ENCODE peak calls at places on chromosome 14, in nine cellular contexts. L is A172; Q is Peyer's patch; B is type B pancreatic cell; M is neural crest cell; W is occipital lobe; E is NCI-H1694; Y is AG08395; H is CD4-positive, alpha-beta memory T cell. F is an unnamed sample.

GRCh38 chr14:24852312-24853060 is 197.5 kb downstream of the STXBP6 start:
- DNase-seq in L (no peak), W (no peak), M (no peak), E (no peak), Q (peak; percentile 68), B (no peak), Y (no peak), H (no peak), F (peak; percentile 47)

GRCh38 chr14:87566986-87567385 is 426.0 kb downstream of the GALC start:
- DNase-seq in L (peak; percentile 22), W (no peak), Q (no peak), H (no peak), Y (peak; percentile 12), M (no peak), E (peak; percentile 8), B (no peak), F (peak; percentile 48)

GRCh38 chr14:61864329-61864898 is 102.2 kb downstream of the SNAPC1 start:
- DNase-seq in M (no peak), B (no peak), Q (no peak), L (no peak), Y (no peak), E (no peak), W (no peak), H (no peak), F (no peak)

GRCh38 chr14:105219043-105219612 is 29.2 kb upstream of the BTBD6 start:
- DNase-seq in E (no peak), W (no peak), Q (no peak), H (no peak), Y (no peak), B (no peak), L (no peak), M (no peak), F (no peak)

GRCh38 chr14:88225721-88226120 is 97.3 kb downstream of the KCNK10 start:
- DNase-seq in M (no peak), B (no peak), W (no peak), Q (no peak), L (no peak), H (no peak), E (no peak), Y (no peak), F (peak; percentile 27)

GRCh38 chr14:32702571-32702970 is 236.1 kb upstream of the NPAS3 start:
- DNase-seq in Y (peak; percentile 35), M (peak; percentile 52), W (no peak), B (no peak), L (no peak), H (no peak), Q (no peak), E (no peak), F (no peak)

GRCh38 chr14:63960926-63961567 is 108.2 kb downstream of the SYNE2 start:
- DNase-seq in Y (no peak), Q (no peak), W (no peak), H (no peak), B (no peak), E (no peak), L (no peak), M (no peak), F (no peak)

GRCh38 chr14:39434401-39434800 is 2.2 kb upstream of the FBXO33 start:
- DNase-seq in Q (no peak), M (no peak), L (no peak), H (no peak), B (no peak), Y (no peak), E (no peak), W (no peak), F (peak; percentile 44)

GRCh38 chr14:29846339-29847129 is 81.1 kb downstream of the PRKD1 start:
- DNase-seq in B (no peak), M (no peak), E (no peak), Q (no peak), Y (no peak), H (no peak), W (no peak), L (no peak), F (peak; percentile 82)

GRCh38 chr14:79279645-79280399 is 931.5 kb downstream of the DIO2 start:
- DNase-seq in M (peak; percentile 3), Y (no peak), E (peak; percentile 43), W (no peak), Q (no peak), B (no peak), L (peak; percentile 3), H (no peak), F (peak; percentile 83)

GRCh38 chr14:94593749-94594431 is 12.7 kb downstream of the SERPINA5 start:
- DNase-seq in W (no peak), B (no peak), E (no peak), H (no peak), Y (no peak), M (no peak), L (no peak), Q (no peak), F (no peak)

GRCh38 chr14:24436355-24437019 is 6.1 kb downstream of the SDR39U1 start:
- DNase-seq in M (peak; percentile 38), L (peak; percentile 49), B (no peak), E (peak; percentile 67), Y (peak; percentile 87), Q (no peak), W (no peak), H (peak; percentile 62), F (peak; percentile 82)

GRCh38 chr14:67335781-67336180 is 23.8 kb downstream of the ATP6V1D start:
- DNase-seq in M (peak; percentile 12), E (no peak), B (no peak), L (no peak), W (no peak), Y (no peak), H (no peak), Q (no peak), F (peak; percentile 48)

GRCh38 chr14:46985529-46986137 is 334.1 kb upstream of the RPL10L start:
- DNase-seq in H (no peak), W (no peak), E (no peak), B (no peak), M (no peak), Q (no peak), Y (no peak), L (no peak), F (no peak)

GRCh38 chr14:85766295-85766694 is 236.4 kb downstream of the FLRT2 start:
- DNase-seq in Y (no peak), B (no peak), H (no peak), M (no peak), Q (no peak), L (no peak), W (no peak), E (no peak), F (no peak)

GRCh38 chr14:92861856-92862807 is 60.8 kb upstream of the CHGA start:
- DNase-seq in H (no peak), Q (no peak), E (no peak), M (no peak), W (no peak), L (no peak), Y (no peak), B (no peak), F (peak; percentile 58)

GRCh38 chr14:69559581-69560011 is 15.1 kb downstream of the CCDC177 start:
- DNase-seq in Y (no peak), L (no peak), Q (no peak), M (peak; percentile 52), W (peak; percentile 28), B (peak; percentile 72), E (peak; percentile 96), H (no peak), F (peak; percentile 89)

GRCh38 chr14:102868956-102869531 is 53.4 kb upstream of the AMN start:
- DNase-seq in Q (no peak), Y (no peak), L (no peak), W (no peak), E (no peak), B (no peak), H (no peak), M (no peak), F (no peak)

GRCh38 chr14:75615200-75615599 is 36.8 kb downstream of the FLVCR2 start:
- DNase-seq in H (no peak), E (no peak), Y (no peak), B (no peak), M (no peak), L (no peak), W (no peak), Q (peak; percentile 55), F (no peak)

GRCh38 chr14:49858383-49858782 is 5.8 kb upstream of the NEMF start:
- DNase-seq in H (no peak), Q (no peak), W (no peak), M (no peak), B (no peak), E (no peak), L (no peak), Y (no peak), F (peak; percentile 89)

GRCh38 chr14:81516941-81517797 is 16.5 kb downstream of the SEL1L start:
- DNase-seq in Q (no peak), Y (peak; percentile 58), M (no peak), L (no peak), W (no peak), H (no peak), E (no peak), B (no peak), F (no peak)

GRCh38 chr14:26199599-26200370 is 398.0 kb downstream of the NOVA1 start:
- DNase-seq in M (no peak), H (no peak), L (peak; percentile 14), B (no peak), Y (peak; percentile 18), Q (no peak), W (no peak), E (no peak), F (no peak)

GRCh38 chr14:94562941-94563883 is 2.0 kb downstream of the SERPINA4 start:
- DNase-seq in L (no peak), W (no peak), Q (peak; percentile 31), H (no peak), B (no peak), Y (no peak), E (no peak), M (no peak), F (no peak)

GRCh38 chr14:100392266-100392850 is 69.2 kb downstream of the SLC25A47 start:
- DNase-seq in W (no peak), E (no peak), Q (no peak), H (no peak), M (no peak), Y (peak; percentile 35), L (no peak), B (no peak), F (peak; percentile 80)

GRCh38 chr14:93032301-93032929 is 83.3 kb downstream of the ITPK1 start:
- DNase-seq in Y (peak; percentile 58), M (no peak), L (peak; percentile 58), E (no peak), W (no peak), B (no peak), H (no peak), Q (no peak), F (peak; percentile 56)

GRCh38 chr14:22884721-22885523 is 1.9 kb downstream of the REM2 start:
- DNase-seq in H (no peak), Y (no peak), E (no peak), B (no peak), W (no peak), Q (peak; percentile 62), L (no peak), M (no peak), F (no peak)